ENCODE peak calls at places on chromosome 16, in four cellular contexts. W, H, U and Q are unnamed samples.

GRCh38 chr16:82924075-82924854 is 297.5 kb downstream of the CDH13 start:
- DNase-seq in H (no peak), W (no peak), U (no peak), Q (peak)

GRCh38 chr16:57620316-57621231 is 7.9 kb upstream of the ADGRG1 start:
- DNase-seq in U (no peak), H (no peak), W (peak), Q (no peak)

GRCh38 chr16:50310308-50311133 is 44.2 kb downstream of the ADCY7 start:
- DNase-seq in W (peak), U (no peak), H (no peak), Q (no peak)

GRCh38 chr16:74813109-74813641 is 38.6 kb upstream of the FA2H start:
- DNase-seq in W (peak), U (peak), H (peak), Q (peak)

GRCh38 chr16:84643677-84644076 is 4.6 kb upstream of the KLHL36 start:
- DNase-seq in W (no peak), H (no peak), U (peak), Q (no peak)

GRCh38 chr16:15900901-15901465 is 12.6 kb upstream of the CEP20 start:
- DNase-seq in W (no peak), U (no peak), H (no peak), Q (no peak)

GRCh38 chr16:77898671-77899211 is 110.4 kb downstream of the VAT1L start:
- DNase-seq in H (no peak), U (peak), W (no peak), Q (no peak)

GRCh38 chr16:10995555-10995954 is 51.2 kb downstream of the CLEC16A start:
- DNase-seq in U (no peak), W (no peak), H (no peak), Q (no peak)

GRCh38 chr16:81432899-81433560 is 11.6 kb upstream of the CMIP start:
- DNase-seq in H (no peak), W (no peak), U (no peak), Q (peak)

GRCh38 chr16:1631230-1631629 is 19.1 kb downstream of the CRAMP1 start:
- DNase-seq in U (no peak), W (no peak), H (no peak), Q (no peak)